ENCODE peak calls at places on chromosomes 16 and 17, in ten cellular contexts. K is right lobe of liver, Z is GM13977, X is ACHN, H is DMS153, M is AG08396, L is lower leg skin, Y is posterior cingulate gyrus, B is transverse colon, C is fibroblast of the aortic adventitia. R is an unnamed sample.

GRCh38 chr16:84137769-84138357 is 7.1 kb downstream of the HSDL1 start:
- DNase-seq in K (no peak), Z (no peak), X (no peak), H (no peak), M (no peak), L (no peak), Y (no peak), B (no peak), C (no peak), R (no peak)

GRCh38 chr17:79026345-79027273 is 2.6 kb downstream of the C1QTNF1 start:
- DNase-seq in K (peak), Z (no peak), X (peak), H (peak), M (peak), L (peak), Y (no peak), B (peak), C (peak), R (peak)

GRCh38 chr17:58210922-58211321 is 8.1 kb downstream of the MKS1 start:
- DNase-seq in K (no peak), Z (no peak), X (no peak), H (no peak), M (no peak), L (peak), Y (no peak), B (no peak), C (no peak), R (no peak)

GRCh38 chr16:26598061-26598460 is 468.7 kb upstream of the C16orf82 start:
- DNase-seq in K (no peak), Z (no peak), X (no peak), H (no peak), M (no peak), L (no peak), Y (no peak), B (no peak), C (no peak), R (no peak)

GRCh38 chr16:77775911-77776909 is 12.2 kb upstream of the VAT1L start:
- DNase-seq in K (peak), Z (no peak), X (no peak), H (no peak), M (no peak), L (no peak), Y (no peak), B (no peak), C (no peak), R (no peak)

GRCh38 chr16:24164402-24164801 is 91.7 kb upstream of the CACNG3 start:
- DNase-seq in K (no peak), Z (no peak), X (no peak), H (no peak), M (no peak), L (no peak), Y (no peak), B (no peak), C (no peak), R (no peak)

GRCh38 chr16:85946680-85947510 is 47.9 kb downstream of the IRF8 start:
- DNase-seq in K (peak), Z (no peak), X (no peak), H (no peak), M (no peak), L (no peak), Y (no peak), B (no peak), C (no peak), R (no peak)

GRCh38 chr16:27311897-27312303 is 1.9 kb upstream of the IL4R start:
- DNase-seq in K (no peak), Z (no peak), X (no peak), H (no peak), M (no peak), L (peak), Y (no peak), B (no peak), C (no peak), R (no peak)

GRCh38 chr17:76687278-76688164 is 23.2 kb downstream of the MXRA7 start:
- DNase-seq in K (no peak), Z (no peak), X (no peak), H (no peak), M (no peak), L (peak), Y (no peak), B (no peak), C (peak), R (no peak)

GRCh38 chr17:19359151-19359550 is 3.4 kb downstream of the B9D1 start:
- DNase-seq in K (no peak), Z (no peak), X (no peak), H (no peak), M (no peak), L (no peak), Y (no peak), B (no peak), C (no peak), R (no peak)

GRCh38 chr16:12079411-12079965 is 103.0 kb downstream of the SNX29 start:
- DNase-seq in K (no peak), Z (no peak), X (no peak), H (peak), M (no peak), L (peak), Y (no peak), B (no peak), C (no peak), R (no peak)

GRCh38 chr17:48728232-48729231 is at the start of gene HOXB13:
- DNase-seq in K (no peak), Z (no peak), X (peak), H (peak), M (peak), L (no peak), Y (no peak), B (peak), C (peak), R (no peak)

GRCh38 chr17:13523164-13523563 is 78.6 kb downstream of the HS3ST3A1 start:
- DNase-seq in K (no peak), Z (no peak), X (no peak), H (no peak), M (no peak), L (no peak), Y (no peak), B (no peak), C (no peak), R (no peak)

GRCh38 chr16:84186685-84187437 is at the start of gene TAF1C:
- DNase-seq in K (peak), Z (peak), X (peak), H (peak), M (peak), L (peak), Y (peak), B (peak), C (peak), R (peak)

GRCh38 chr17:6997171-6997570 is 1.3 kb downstream of the ALOX12 start:
- DNase-seq in K (no peak), Z (no peak), X (no peak), H (no peak), M (no peak), L (peak), Y (no peak), B (no peak), C (no peak), R (no peak)

GRCh38 chr17:39752241-39752831 is 14.6 kb downstream of the GRB7 start:
- DNase-seq in K (no peak), Z (peak), X (no peak), H (no peak), M (no peak), L (peak), Y (peak), B (no peak), C (no peak), R (no peak)

GRCh38 chr17:17575360-17576251 is 15.9 kb downstream of the PEMT start:
- DNase-seq in K (peak), Z (no peak), X (no peak), H (no peak), M (no peak), L (no peak), Y (no peak), B (no peak), C (no peak), R (peak)

GRCh38 chr16:77637939-77638338 is 84.4 kb upstream of the NUDT7 start:
- DNase-seq in K (no peak), Z (no peak), X (no peak), H (no peak), M (no peak), L (no peak), Y (no peak), B (no peak), C (peak), R (no peak)

GRCh38 chr16:4743217-4743897 is 9.0 kb downstream of the DNAAF8 start:
- DNase-seq in K (no peak), Z (no peak), X (no peak), H (peak), M (no peak), L (no peak), Y (no peak), B (peak), C (no peak), R (no peak)

GRCh38 chr16:82832861-82833260 is 206.1 kb downstream of the CDH13 start:
- DNase-seq in K (no peak), Z (no peak), X (no peak), H (no peak), M (peak), L (no peak), Y (no peak), B (no peak), C (peak), R (no peak)

GRCh38 chr17:34894971-34895370 is 66.3 kb downstream of the CCT6B start:
- DNase-seq in K (no peak), Z (no peak), X (no peak), H (no peak), M (no peak), L (no peak), Y (no peak), B (no peak), C (no peak), R (no peak)

GRCh38 chr16:9055115-9055514 is 36.3 kb upstream of the HAPSTR1 start:
- DNase-seq in K (no peak), Z (no peak), X (no peak), H (no peak), M (no peak), L (no peak), Y (no peak), B (no peak), C (no peak), R (no peak)

GRCh38 chr16:50491516-50491915 is 56.7 kb upstream of the NKD1 start:
- DNase-seq in K (no peak), Z (no peak), X (no peak), H (no peak), M (no peak), L (peak), Y (no peak), B (no peak), C (no peak), R (no peak)

GRCh38 chr17:17525956-17526355 is 29.8 kb upstream of the RASD1 start:
- DNase-seq in K (no peak), Z (no peak), X (no peak), H (no peak), M (no peak), L (no peak), Y (no peak), B (no peak), C (no peak), R (no peak)

GRCh38 chr16:27417047-27417671 is 15.2 kb downstream of the IL21R start:
- DNase-seq in K (no peak), Z (no peak), X (no peak), H (no peak), M (no peak), L (no peak), Y (no peak), B (no peak), C (no peak), R (no peak)

GRCh38 chr16:28596840-28597691 is at the start of gene SULT1A2:
- DNase-seq in K (peak), Z (no peak), X (no peak), H (no peak), M (no peak), L (no peak), Y (no peak), B (peak), C (peak), R (peak)